ENCODE peak calls at places on chromosomes 1 and 21, in six cellular contexts. G is BE2C, Z is progenitor cell of endocrine pancreas, K is AG04450, U is neural progenitor cell, J is glutamatergic neuron. R is an unnamed sample.

GRCh38 chr1:25854554-25854953 is 4.7 kb downstream of the AUNIP start:
- DNase-seq in Z (no peak), K (no peak), U (no peak), J (no peak), G (no peak), R (no peak)

GRCh38 chr1:94067196-94067595 is 53.8 kb downstream of the ABCA4 start:
- DNase-seq in G (no peak), J (no peak), K (peak), U (no peak), Z (no peak), R (no peak)

GRCh38 chr1:59498640-59499039 is 201.7 kb downstream of the FGGY start:
- DNase-seq in U (no peak), J (no peak), Z (no peak), K (no peak), G (no peak), R (no peak)

GRCh38 chr1:46394108-46394871 is at the start of gene FAAH:
- DNase-seq in G (peak), Z (peak), J (peak), U (peak), K (no peak), R (no peak)

GRCh38 chr1:210603123-210603522 is 274.4 kb downstream of the HHAT start:
- DNase-seq in G (no peak), K (no peak), U (no peak), Z (no peak), J (no peak), R (no peak)

GRCh38 chr1:108897865-108898720 is 21.3 kb downstream of the GPSM2 start:
- DNase-seq in U (peak), J (no peak), G (peak), Z (no peak), K (peak), R (peak)

GRCh38 chr1:178530520-178530919 is 17.6 kb downstream of the TEX35 start:
- DNase-seq in G (no peak), U (no peak), J (no peak), K (no peak), Z (no peak), R (no peak)

GRCh38 chr1:231612393-231613089 is 14.0 kb upstream of the DISC1 start:
- DNase-seq in J (no peak), K (no peak), Z (no peak), G (no peak), U (no peak), R (no peak)

GRCh38 chr21:44757731-44758130 is 43.9 kb downstream of the UBE2G2 start:
- DNase-seq in K (no peak), G (no peak), U (no peak), Z (no peak), J (no peak), R (no peak)

GRCh38 chr1:172976222-172977041 is 74.3 kb downstream of the TNFSF18 start:
- DNase-seq in G (no peak), U (no peak), K (no peak), Z (peak), J (no peak), R (peak)

GRCh38 chr1:162649606-162650005 is 17.3 kb downstream of the DDR2 start:
- DNase-seq in K (no peak), J (no peak), Z (no peak), U (peak), G (no peak), R (no peak)

GRCh38 chr1:14117700-14118099 is 417.7 kb downstream of the PRDM2 start:
- DNase-seq in G (no peak), U (no peak), K (no peak), Z (no peak), J (no peak), R (peak)

GRCh38 chr1:75614455-75615379 is 3.8 kb upstream of the SLC44A5 start:
- DNase-seq in G (peak), J (peak), K (no peak), Z (peak), U (peak), R (no peak)

GRCh38 chr21:37009740-37010341 is 3.3 kb downstream of the RIPPLY3 start:
- DNase-seq in G (peak), K (peak), Z (peak), U (peak), J (peak), R (peak)

GRCh38 chr1:109239580-109240068 is 9.7 kb upstream of the CELSR2 start:
- DNase-seq in G (peak), J (peak), K (no peak), U (peak), Z (peak), R (peak)

GRCh38 chr1:204077979-204078696 is 5.2 kb downstream of the SOX13 start:
- DNase-seq in J (no peak), K (no peak), Z (peak), G (no peak), U (peak), R (peak)

GRCh38 chr1:210726621-210727020 is 397.9 kb downstream of the HHAT start:
- DNase-seq in Z (peak), J (no peak), U (peak), K (peak), G (no peak), R (peak)

GRCh38 chr1:235683653-235684052 is 34.1 kb upstream of the GNG4 start:
- DNase-seq in U (no peak), G (no peak), J (no peak), K (no peak), Z (no peak), R (no peak)

GRCh38 chr1:15953791-15954201 is 22.1 kb downstream of the ZBTB17 start:
- DNase-seq in J (no peak), G (peak), U (peak), K (no peak), Z (no peak), R (no peak)

GRCh38 chr1:200058341-200058740 is 30.8 kb downstream of the NR5A2 start:
- DNase-seq in K (no peak), G (no peak), U (no peak), Z (no peak), J (no peak), R (no peak)

GRCh38 chr1:154878371-154879355 is 8.6 kb upstream of the KCNN3 start:
- DNase-seq in U (peak), G (peak), K (peak), Z (peak), J (peak), R (no peak)

GRCh38 chr1:110647254-110647891 is 27.4 kb downstream of the KCNA3 start:
- DNase-seq in Z (no peak), G (no peak), U (no peak), K (no peak), J (no peak), R (no peak)

GRCh38 chr1:114718661-114719423 is 2.3 kb upstream of the NRAS start:
- DNase-seq in Z (no peak), G (no peak), U (no peak), J (no peak), K (no peak), R (peak)

GRCh38 chr1:216711712-216712111 is 11.5 kb downstream of the ESRRG start:
- DNase-seq in Z (no peak), K (no peak), J (no peak), U (no peak), G (no peak), R (no peak)

GRCh38 chr1:71521655-71522264 is 440.9 kb upstream of the ZRANB2 start:
- DNase-seq in K (peak), J (peak), G (peak), U (peak), Z (no peak), R (peak)
- TF ChIP-seq CTCF in K (peak), J (peak), G (peak), U (peak), Z (peak), R (peak)

GRCh38 chr1:12186277-12186985 is 19.6 kb downstream of the TNFRSF1B start:
- DNase-seq in U (no peak), J (no peak), G (no peak), Z (no peak), K (no peak), R (no peak)

GRCh38 chr1:12188115-12188514 is 21.3 kb downstream of the TNFRSF1B start:
- DNase-seq in G (no peak), Z (no peak), U (no peak), J (no peak), K (no peak), R (no peak)

GRCh38 chr1:12191242-12192032 is 24.6 kb downstream of the TNFRSF1B start:
- DNase-seq in J (no peak), U (no peak), K (no peak), G (no peak), Z (no peak), R (no peak)

GRCh38 chr1:12189328-12189682 is 22.5 kb downstream of the TNFRSF1B start:
- DNase-seq in K (no peak), U (no peak), G (no peak), J (no peak), Z (no peak), R (no peak)

GRCh38 chr1:12188657-12189327 is 22.0 kb downstream of the TNFRSF1B start:
- DNase-seq in U (no peak), J (no peak), K (no peak), G (no peak), Z (no peak), R (no peak)
- TF ChIP-seq CTCF in U (no peak), J (no peak), K (no peak), G (no peak), Z (no peak), R (no peak)

GRCh38 chr1:223549740-223550139 is 115.8 kb downstream of the CAPN8 start:
- DNase-seq in G (no peak), K (no peak), Z (no peak), J (no peak), U (no peak), R (no peak)
- TF ChIP-seq CTCF in G (no peak), K (no peak), Z (no peak), J (no peak), U (no peak), R (no peak)

GRCh38 chr1:229885568-229886495 is 181.2 kb upstream of the GALNT2 start:
- DNase-seq in Z (no peak), G (peak), U (no peak), K (no peak), J (no peak), R (no peak)
- TF ChIP-seq CTCF in Z (no peak), G (no peak), U (no peak), K (no peak), J (no peak), R (no peak)

GRCh38 chr1:27403065-27403726 is 10.8 kb downstream of the GPR3 start:
- DNase-seq in G (peak), K (no peak), J (no peak), Z (no peak), U (peak), R (no peak)
- TF ChIP-seq CTCF in G (peak), K (peak), J (no peak), Z (no peak), U (peak), R (peak)